ENCODE peak calls at places on chromosome 15, in seven cellular contexts. T is naive thymus-derived CD4-positive, alpha-beta T cell; S is pancreas; R is neural progenitor cell; G is sigmoid colon; E is stomach; A is Peyer's patch. B is an unnamed sample.
A peak's percentile ranks its signal among the peaks of the same experiment; 100 is the strongest.

GRCh38 chr15:67927501-67928156 is 87.8 kb upstream of the RNU6-1 start:
- DNase-seq in T (no peak), S (no peak), R (no peak), G (peak; percentile 88), E (peak; percentile 92), A (no peak), B (peak; percentile 68)

GRCh38 chr15:57509965-57510364 is 81.7 kb upstream of the MYZAP start:
- DNase-seq in T (no peak), S (no peak), R (no peak), G (no peak), E (no peak), A (no peak), B (no peak)

GRCh38 chr15:39199076-39199475 is 381.8 kb upstream of the THBS1 start:
- DNase-seq in T (no peak), S (no peak), R (peak; percentile 26), G (peak; percentile 89), E (no peak), A (peak; percentile 48), B (peak; percentile 40)

GRCh38 chr15:54033954-54034458 is 55.8 kb downstream of the UNC13C start:
- DNase-seq in T (no peak), S (no peak), R (no peak), G (no peak), E (no peak), A (no peak), B (no peak)

GRCh38 chr15:92463826-92464225 is 70.1 kb downstream of the ST8SIA2 start:
- DNase-seq in T (no peak), S (no peak), R (no peak), G (no peak), E (no peak), A (no peak), B (peak; percentile 58)

GRCh38 chr15:37045859-37046318 is 54.5 kb downstream of the MEIS2 start:
- DNase-seq in T (no peak), S (no peak), R (peak; percentile 93), G (no peak), E (no peak), A (no peak), B (no peak)

GRCh38 chr15:71162309-71162708 is 47.0 kb downstream of the THSD4 start:
- DNase-seq in T (no peak), S (no peak), R (no peak), G (no peak), E (no peak), A (no peak), B (no peak)

GRCh38 chr15:37774961-37775360 is 159.5 kb upstream of the TMCO5A start:
- DNase-seq in T (no peak), S (no peak), R (no peak), G (no peak), E (no peak), A (no peak), B (no peak)

GRCh38 chr15:98805434-98806274 is 157.3 kb downstream of the IGF1R start:
- DNase-seq in T (no peak), S (no peak), R (no peak), G (no peak), E (no peak), A (no peak), B (no peak)

GRCh38 chr15:44812029-44812517 is 75.7 kb downstream of the TRIM69 start:
- DNase-seq in T (no peak), S (peak; percentile 70), R (no peak), G (no peak), E (peak; percentile 76), A (peak; percentile 89), B (no peak)

GRCh38 chr15:79617071-79617470 is 184.9 kb downstream of the MINAR1 start:
- DNase-seq in T (no peak), S (no peak), R (no peak), G (no peak), E (no peak), A (no peak), B (no peak)

GRCh38 chr15:59688383-59688887 is 685 bp downstream of the BNIP2 start:
- DNase-seq in T (peak; percentile 43), S (no peak), R (no peak), G (peak; percentile 55), E (no peak), A (no peak), B (no peak)

GRCh38 chr15:45885801-45886200 is 251.0 kb downstream of the SQOR start:
- DNase-seq in T (no peak), S (no peak), R (no peak), G (no peak), E (no peak), A (no peak), B (no peak)

GRCh38 chr15:51737538-51738305 is at the start of gene LYSMD2:
- DNase-seq in T (peak; percentile 65), S (peak; percentile 90), R (peak; percentile 74), G (peak; percentile 89), E (peak; percentile 78), A (peak; percentile 90), B (peak; percentile 59)

GRCh38 chr15:85289677-85290365 is 90.6 kb upstream of the AKAP13 start:
- DNase-seq in T (peak; percentile 24), S (no peak), R (peak; percentile 54), G (no peak), E (peak; percentile 81), A (peak; percentile 60), B (peak; percentile 60)

DNA sequence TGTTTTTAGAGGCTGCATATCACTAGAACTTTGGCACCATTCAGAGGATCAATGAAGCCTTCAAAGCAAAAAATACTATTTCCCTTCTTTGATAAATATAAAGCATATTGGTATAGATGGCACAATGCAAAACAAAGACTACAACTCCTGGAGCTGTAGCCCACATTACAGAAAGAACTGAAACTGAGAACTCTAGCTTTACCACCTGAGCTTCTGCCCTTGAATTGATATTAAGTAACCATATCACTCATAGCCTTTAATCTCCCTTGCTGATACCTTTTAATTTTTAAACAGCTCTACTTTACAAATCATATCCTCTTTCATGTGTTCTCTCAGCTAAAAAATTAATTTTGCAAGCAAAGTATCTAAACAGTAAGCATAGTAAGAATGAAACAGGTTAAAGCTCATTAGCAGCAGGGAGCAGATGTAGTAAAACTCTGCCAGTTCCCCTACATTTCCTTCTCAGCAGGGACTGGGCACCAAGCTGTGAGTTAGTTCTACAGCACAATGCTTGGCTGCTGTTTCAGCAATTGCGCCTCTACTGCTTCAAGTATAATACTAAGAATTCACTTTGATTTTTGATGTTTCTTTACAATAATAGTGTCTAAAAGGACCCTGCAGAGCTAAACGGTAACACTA is 97.9 kb upstream of the NANOGP8 start:
- DNase-seq in T (no peak), S (no peak), R (peak; percentile 82), G (no peak), E (no peak), A (no peak), B (no peak)
- H3K4me3 ChIP-seq in T (no peak overlapping the region), S (no peak overlapping the region), R (peak overlapping the region; percentile 8), G (no peak overlapping the region), E (no peak overlapping the region), A (no peak overlapping the region), B (no peak overlapping the region)

GRCh38 chr15:66388576-66388975 is 1.9 kb downstream of the MAP2K1 start:
- DNase-seq in T (no peak), S (no peak), R (no peak), G (no peak), E (no peak), A (no peak), B (no peak)

GRCh38 chr15:66389098-66389858 is 2.6 kb downstream of the MAP2K1 start:
- DNase-seq in T (no peak), S (no peak), R (no peak), G (no peak), E (no peak), A (peak; percentile 59), B (no peak)

GRCh38 chr15:66389859-66390382 is 3.2 kb downstream of the MAP2K1 start:
- DNase-seq in T (no peak), S (no peak), R (no peak), G (no peak), E (no peak), A (no peak), B (no peak)

GRCh38 chr15:66388057-66388363 is 1.3 kb downstream of the MAP2K1 start:
- DNase-seq in T (no peak), S (no peak), R (no peak), G (no peak), E (no peak), A (no peak), B (no peak)

GRCh38 chr15:66390670-66391069 is 4.0 kb downstream of the MAP2K1 start:
- DNase-seq in T (no peak), S (no peak), R (no peak), G (no peak), E (no peak), A (peak; percentile 68), B (no peak)
- H3K4me1 ChIP-seq in T (peaks cover 65% of the 10 kb centered on the region), S (peaks cover 11% of the 10 kb centered on the region), R (peaks cover 13% of the 10 kb centered on the region), G (peaks cover 15% of the 10 kb centered on the region), E (peaks cover 29% of the 10 kb centered on the region), A (peaks cover 11% of the 10 kb centered on the region), B (peaks cover 10% of the 10 kb centered on the region)

GRCh38 chr15:74696808-74697207 is 984 bp upstream of the EDC3 start:
- DNase-seq in T (no peak), S (no peak), R (no peak), G (no peak), E (no peak), A (no peak), B (no peak)
- H3K4me3 ChIP-seq in T (peak overlapping the region; percentile 71), S (no peak overlapping the region), R (peak overlapping the region; percentile 88), G (peak overlapping the region; percentile 80), E (peak overlapping the region; percentile 76), A (no peak overlapping the region), B (no peak overlapping the region)

GRCh38 chr15:29825205-29825604 is 2.9 kb upstream of the TJP1 start:
- DNase-seq in T (peak; percentile 83), S (no peak), R (no peak), G (no peak), E (no peak), A (no peak), B (no peak)
- H3K4me1 ChIP-seq in T (no peaks in the 10 kb centered on the region), S (no peaks in the 10 kb centered on the region), R (no peaks in the 10 kb centered on the region), G (peaks cover 14% of the 10 kb centered on the region), E (peaks cover 2% of the 10 kb centered on the region), A (no peaks in the 10 kb centered on the region), B (peaks cover 22% of the 10 kb centered on the region)

GRCh38 chr15:47717036-47717611 is at the start of gene SEMA6D:
- DNase-seq in T (no peak), S (peak; percentile 90), R (peak; percentile 94), G (peak; percentile 77), E (peak; percentile 45), A (peak; percentile 79), B (peak; percentile 77)
- H3K4me3 ChIP-seq in T (no peak within 1 kb of the TSS), S (peak within 1 kb of the TSS; percentile 85), R (peak within 1 kb of the TSS; percentile 82), G (peak within 1 kb of the TSS; percentile 72), E (peak within 1 kb of the TSS; percentile 72), A (peak within 1 kb of the TSS; percentile 41), B (peak within 1 kb of the TSS; percentile 62)

GRCh38 chr15:47974724-47975123 is 146.1 kb upstream of the SLC24A5 start:
- DNase-seq in T (no peak), S (no peak), R (no peak), G (no peak), E (no peak), A (no peak), B (no peak)

GRCh38 chr15:47972738-47973137 is 148.1 kb upstream of the SLC24A5 start:
- DNase-seq in T (no peak), S (no peak), R (no peak), G (no peak), E (no peak), A (no peak), B (no peak)

DNA sequence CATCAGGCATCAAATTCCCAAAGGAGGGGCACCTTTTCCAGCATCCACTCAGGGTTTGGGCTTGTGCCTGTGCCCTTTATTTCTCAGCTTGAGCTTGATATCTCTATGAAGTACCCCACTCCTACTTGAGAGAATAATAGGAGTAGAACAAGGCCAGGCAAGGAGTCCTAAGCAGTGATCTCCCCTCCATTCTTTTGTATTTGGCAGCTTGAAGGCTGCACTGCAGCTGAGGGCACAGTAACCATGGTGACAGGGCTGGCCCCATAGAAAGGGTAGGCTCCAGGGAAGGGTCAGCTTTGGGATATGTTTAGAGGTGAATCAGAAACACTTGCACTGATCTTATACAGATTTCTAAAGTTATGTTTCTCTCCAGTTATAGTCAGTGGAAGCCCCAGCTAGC is 145.4 kb upstream of the SLC24A5 start:
- DNase-seq in T (no peak), S (no peak), R (peak; percentile 80), G (no peak), E (no peak), A (no peak), B (no peak)
- H3K4me1 ChIP-seq in T (no peaks in the 10 kb centered on the region), S (no peaks in the 10 kb centered on the region), R (peaks cover 18% of the 10 kb centered on the region), G (no peaks in the 10 kb centered on the region), E (no peaks in the 10 kb centered on the region), A (no peaks in the 10 kb centered on the region), B (no peaks in the 10 kb centered on the region)